ENCODE peak calls at places on chromosomes 11 and 22, in eight cellular contexts. H, N, V, J, C, M, F and P are unnamed samples.

GRCh38 chr11:28702450-28702790 is 594.2 kb downstream of the METTL15 start:
- DNase-seq in H (no peak), N (no peak), V (no peak), J (no peak), C (no peak), M (no peak), F (no peak), P (peak; percentile 13)

GRCh38 chr22:36252754-36253522 is at the start of gene APOL1:
- DNase-seq in H (peak; percentile 39), N (peak; percentile 35), V (peak; percentile 19), J (no peak), C (no peak), M (peak; percentile 61), F (peak; percentile 44), P (no peak)

GRCh38 chr11:1639666-1640065 is 10.1 kb downstream of the KRTAP5-5 start:
- DNase-seq in H (no peak), N (no peak), V (no peak), J (no peak), C (no peak), M (peak; percentile 48), F (no peak), P (no peak)

GRCh38 chr11:134466035-134466908 is 54.2 kb upstream of the B3GAT1 start:
- DNase-seq in H (no peak), N (no peak), V (no peak), J (no peak), C (no peak), M (peak; percentile 90), F (no peak), P (no peak)

GRCh38 chr22:36433318-36434231 is 45.8 kb upstream of the MYH9 start:
- DNase-seq in H (no peak), N (no peak), V (no peak), J (no peak), C (peak; percentile 72), M (peak; percentile 57), F (no peak), P (peak; percentile 36)

GRCh38 chr22:30116362-30117117 is 36.3 kb downstream of the HORMAD2 start:
- DNase-seq in H (no peak), N (no peak), V (no peak), J (no peak), C (no peak), M (no peak), F (no peak), P (peak; percentile 81)

GRCh38 chr11:62358273-62358672 is 21.0 kb downstream of the ASRGL1 start:
- DNase-seq in H (no peak), N (no peak), V (no peak), J (no peak), C (no peak), M (no peak), F (no peak), P (no peak)

GRCh38 chr22:37930270-37930951 is 23.0 kb downstream of the C22orf23 start:
- DNase-seq in H (no peak), N (no peak), V (no peak), J (peak; percentile 51), C (no peak), M (no peak), F (no peak), P (peak; percentile 40)

GRCh38 chr11:11701070-11701469 is 79.3 kb upstream of the GALNT18 start:
- DNase-seq in H (no peak), N (no peak), V (no peak), J (no peak), C (no peak), M (no peak), F (no peak), P (peak; percentile 3)

GRCh38 chr11:34573537-34573936 is 47.4 kb upstream of the EHF start:
- DNase-seq in H (no peak), N (no peak), V (no peak), J (no peak), C (no peak), M (no peak), F (no peak), P (no peak)

GRCh38 chr11:88158081-88158480 is 17.2 kb downstream of the RAB38 start:
- DNase-seq in H (no peak), N (no peak), V (no peak), J (no peak), C (no peak), M (no peak), F (no peak), P (no peak)

GRCh38 chr11:20353829-20354434 is 9.6 kb upstream of the HTATIP2 start:
- DNase-seq in H (no peak), N (no peak), V (no peak), J (peak; percentile 56), C (no peak), M (peak; percentile 86), F (no peak), P (peak; percentile 51)

GRCh38 chr11:33256031-33256807 is 962 bp upstream of the HIPK3 start:
- DNase-seq in H (no peak), N (no peak), V (no peak), J (no peak), C (no peak), M (no peak), F (no peak), P (no peak)

GRCh38 chr22:40050258-40050657 is 55.5 kb downstream of the FAM83F start:
- DNase-seq in H (no peak), N (no peak), V (no peak), J (no peak), C (no peak), M (no peak), F (no peak), P (no peak)

GRCh38 chr11:46437106-46437689 is 45.6 kb upstream of the CHRM4 start:
- DNase-seq in H (no peak), N (no peak), V (no peak), J (no peak), C (no peak), M (no peak), F (no peak), P (no peak)

GRCh38 chr11:47270331-47271271 is 668 bp downstream of the MADD start:
- DNase-seq in H (no peak), N (no peak), V (no peak), J (peak; percentile 38), C (no peak), M (peak; percentile 81), F (no peak), P (peak; percentile 58)

GRCh38 chr11:100687032-100687629 is at the start of gene ARHGAP42:
- DNase-seq in H (peak; percentile 2), N (no peak), V (no peak), J (peak; percentile 58), C (peak; percentile 88), M (peak; percentile 92), F (no peak), P (peak; percentile 62)

GRCh38 chr22:25898707-25899365 is 156.8 kb downstream of the MYO18B start:
- DNase-seq in H (no peak), N (no peak), V (no peak), J (peak; percentile 41), C (no peak), M (peak; percentile 9), F (no peak), P (no peak)